ENCODE peak calls at places on chromosomes 2 and 18, in seven cellular contexts. A is OCI-LY7, T is heart left ventricle, K is SK-N-MC, Q is pancreas, F is fibroblast of lung, M is psoas muscle. V is an unnamed sample.
A peak's percentile ranks its signal among the peaks of the same experiment; 100 is the strongest.

GRCh38 chr2:29013046-29013780 is 32.1 kb downstream of the TOGARAM2 start:
- DNase-seq in A (no peak), T (no peak), K (no peak), Q (no peak), F (no peak), M (peak; percentile 75), V (peak; percentile 56)

GRCh38 chr2:23988371-23988770 is 21.5 kb upstream of the MFSD2B start:
- DNase-seq in A (peak; percentile 38), T (no peak), K (no peak), Q (no peak), F (no peak), M (no peak), V (no peak)

GRCh38 chr2:30255466-30256408 is 24.4 kb downstream of the LBH start:
- DNase-seq in A (no peak), T (peak; percentile 20), K (no peak), Q (no peak), F (no peak), M (no peak), V (no peak)

GRCh38 chr2:43846140-43846793 is 7.5 kb downstream of the ABCG8 start:
- DNase-seq in A (no peak), T (no peak), K (no peak), Q (no peak), F (no peak), M (no peak), V (peak; percentile 48)

GRCh38 chr2:21183306-21183705 is 59.5 kb downstream of the TDRD15 start:
- DNase-seq in A (no peak), T (no peak), K (no peak), Q (no peak), F (no peak), M (no peak), V (no peak)

GRCh38 chr2:43161650-43162542 is 64.5 kb downstream of the ZFP36L2 start:
- DNase-seq in A (no peak), T (no peak), K (no peak), Q (no peak), F (no peak), M (no peak), V (no peak)

GRCh38 chr2:231391981-231392380 is 3.5 kb upstream of the B3GNT7 start:
- DNase-seq in A (peak; percentile 64), T (no peak), K (no peak), Q (no peak), F (no peak), M (no peak), V (no peak)

GRCh38 chr2:68709421-68709911 is 25.1 kb upstream of the ARHGAP25 start:
- DNase-seq in A (peak; percentile 73), T (peak; percentile 15), K (no peak), Q (no peak), F (peak; percentile 41), M (no peak), V (no peak)

GRCh38 chr18:45282101-45282812 is 333.0 kb upstream of the SLC14A2 start:
- DNase-seq in A (no peak), T (no peak), K (no peak), Q (no peak), F (peak; percentile 32), M (no peak), V (no peak)

GRCh38 chr18:26656944-26657536 is 108.7 kb upstream of the KCTD1 start:
- DNase-seq in A (no peak), T (peak; percentile 73), K (no peak), Q (peak; percentile 87), F (peak; percentile 71), M (peak; percentile 82), V (peak; percentile 91)

GRCh38 chr2:152284398-152284797 is 50.6 kb upstream of the FMNL2 start:
- DNase-seq in A (no peak), T (no peak), K (no peak), Q (no peak), F (peak; percentile 34), M (no peak), V (no peak)

GRCh38 chr18:57836557-57836956 is 33.4 kb upstream of the ATP8B1 start:
- DNase-seq in A (no peak), T (no peak), K (no peak), Q (no peak), F (no peak), M (no peak), V (no peak)

GRCh38 chr2:207165121-207166038 is at the start of gene KLF7:
- DNase-seq in A (no peak), T (peak; percentile 46), K (no peak), Q (peak; percentile 74), F (peak; percentile 58), M (peak; percentile 70), V (peak; percentile 90)

GRCh38 chr2:97735161-97735561 is 21.8 kb downstream of the ZAP70 start:
- DNase-seq in A (no peak), T (no peak), K (no peak), Q (no peak), F (no peak), M (no peak), V (peak; percentile 76)

GRCh38 chr2:200252661-200253067 is 53.8 kb upstream of the SPATS2L start:
- DNase-seq in A (no peak), T (peak; percentile 22), K (no peak), Q (no peak), F (peak; percentile 60), M (no peak), V (no peak)

GRCh38 chr2:84243788-84244627 is 215.1 kb downstream of the SUCLG1 start:
- DNase-seq in A (no peak), T (no peak), K (no peak), Q (no peak), F (no peak), M (no peak), V (no peak)

GRCh38 chr2:70111752-70112591 is 24.7 kb downstream of the PCBP1 start:
- DNase-seq in A (no peak), T (no peak), K (no peak), Q (peak; percentile 26), F (peak; percentile 78), M (no peak), V (peak; percentile 62)

GRCh38 chr2:32864761-32865160 is 82.0 kb upstream of the LTBP1 start:
- DNase-seq in A (no peak), T (no peak), K (no peak), Q (no peak), F (peak; percentile 90), M (no peak), V (no peak)
- H3K4me3 ChIP-seq in A (no peak overlapping the region), T (no peak overlapping the region), K (no peak overlapping the region), Q (no peak overlapping the region), F (no peak overlapping the region), M (no peak overlapping the region), V (no peak overlapping the region)

DNA sequence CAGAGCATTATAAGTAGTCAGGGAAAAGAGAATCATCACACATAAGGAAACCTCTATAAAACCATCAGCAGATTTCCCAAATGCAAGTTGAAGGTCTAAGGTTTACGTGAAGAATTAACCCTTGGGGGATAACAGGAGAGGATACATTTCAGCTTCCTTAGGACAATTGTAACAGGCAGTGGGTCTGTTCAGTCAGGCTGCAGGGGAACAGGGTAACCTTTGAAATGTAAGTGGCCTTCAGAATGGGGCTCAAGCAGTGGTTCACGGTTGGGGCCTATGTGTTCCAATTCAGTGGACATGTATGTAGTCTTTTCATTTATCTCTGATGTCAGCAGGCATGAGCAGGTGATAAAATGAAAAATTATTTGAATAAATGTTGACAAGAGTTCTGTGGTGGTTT is 139.3 kb downstream of the EML6 start:
- DNase-seq in A (no peak), T (no peak), K (no peak), Q (no peak), F (no peak), M (no peak), V (no peak)
- H3K9me3 ChIP-seq in A (no peaks in the 10 kb centered on the region), T (no peaks in the 10 kb centered on the region), K (no peaks in the 10 kb centered on the region), Q (no peaks in the 10 kb centered on the region), F (no peaks in the 10 kb centered on the region), M (no peaks in the 10 kb centered on the region), V (no peaks in the 10 kb centered on the region)

GRCh38 chr2:120587997-120588336 is 147.7 kb upstream of the GLI2 start:
- DNase-seq in A (no peak), T (no peak), K (no peak), Q (no peak), F (no peak), M (no peak), V (no peak)

GRCh38 chr2:120590841-120591240 is 144.8 kb upstream of the GLI2 start:
- DNase-seq in A (no peak), T (no peak), K (no peak), Q (no peak), F (no peak), M (no peak), V (no peak)

GRCh38 chr2:120589782-120590608 is 145.7 kb upstream of the GLI2 start:
- DNase-seq in A (no peak), T (no peak), K (no peak), Q (no peak), F (peak; percentile 98), M (no peak), V (no peak)

GRCh38 chr2:120587326-120587996 is 148.2 kb upstream of the GLI2 start:
- DNase-seq in A (no peak), T (no peak), K (no peak), Q (no peak), F (no peak), M (no peak), V (no peak)

GRCh38 chr2:120586507-120587283 is 149.0 kb upstream of the GLI2 start:
- DNase-seq in A (no peak), T (no peak), K (no peak), Q (no peak), F (no peak), M (peak; percentile 41), V (no peak)
- H3K4me3 ChIP-seq in A (no peak overlapping the region), T (no peak overlapping the region), K (no peak overlapping the region), Q (no peak overlapping the region), F (no peak overlapping the region), M (no peak overlapping the region), V (no peak overlapping the region)

DNA sequence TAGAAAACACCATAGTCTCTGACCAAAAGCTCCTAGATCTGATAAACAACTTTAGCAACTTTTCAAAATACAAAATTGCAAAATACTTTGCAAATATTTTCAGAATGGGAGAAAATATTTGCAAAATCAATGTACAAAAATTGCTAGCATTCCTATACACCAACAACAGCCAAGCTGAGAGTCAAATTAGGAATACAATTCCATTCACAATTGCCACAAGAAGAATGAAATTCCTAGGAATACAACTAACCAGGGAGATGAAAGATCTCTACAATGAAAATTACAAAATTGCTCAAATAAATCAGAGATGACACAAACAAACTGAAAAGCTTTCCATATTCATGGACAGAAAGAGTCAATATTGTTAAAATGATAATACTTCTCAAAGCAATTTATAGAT is 327.0 kb upstream of the ZC3H15 start:
- DNase-seq in A (no peak), T (no peak), K (no peak), Q (no peak), F (no peak), M (no peak), V (no peak)
- H3K9me3 ChIP-seq in A (no peaks in the 10 kb centered on the region), T (peaks cover 1% of the 10 kb centered on the region), K (no peaks in the 10 kb centered on the region), Q (no peaks in the 10 kb centered on the region), F (no peaks in the 10 kb centered on the region), M (peaks cover 9% of the 10 kb centered on the region), V (peaks cover 67% of the 10 kb centered on the region)

V was measured in spleen.